ENCODE peak calls at places on chromosomes 2 and 18, in seven cellular contexts. P, D, X, J, L, O and B are unnamed samples.

GRCh38 chr2:44668336-44668735 is 273.2 kb upstream of the SIX3 start:
- DNase-seq in O (no peak), J (no peak), P (no peak), X (no peak), D (no peak), L (no peak), B (no peak)

GRCh38 chr2:157696036-157696435 is 67.4 kb upstream of the ACVR1C start:
- DNase-seq in X (no peak), J (no peak), L (no peak), P (no peak), D (no peak), O (peak; percentile 95), B (peak; percentile 38)

GRCh38 chr2:114807666-114808065 is 365.2 kb downstream of the DPP10 start:
- DNase-seq in L (no peak), J (no peak), D (no peak), O (no peak), P (no peak), X (no peak), B (no peak)

GRCh38 chr18:2147424-2147823 is 423.9 kb downstream of the METTL4 start:
- DNase-seq in P (peak; percentile 41), D (no peak), L (no peak), O (peak; percentile 86), J (no peak), X (no peak), B (no peak)

GRCh38 chr2:70753978-70754377 is 14.0 kb downstream of the ADD2 start:
- DNase-seq in X (no peak), D (no peak), P (no peak), O (no peak), L (no peak), J (no peak), B (no peak)

GRCh38 chr18:24544141-24544498 is 83.7 kb downstream of the HRH4 start:
- DNase-seq in P (peak; percentile 44), L (peak; percentile 7), J (no peak), X (no peak), O (no peak), D (no peak), B (no peak)

GRCh38 chr2:12254280-12254860 is 462.4 kb upstream of the TRIB2 start:
- DNase-seq in D (no peak), J (no peak), X (no peak), L (no peak), P (no peak), O (no peak), B (no peak)

GRCh38 chr2:177506998-177507397 is 114.4 kb downstream of the AGPS start:
- DNase-seq in J (no peak), X (no peak), D (no peak), P (no peak), O (no peak), L (no peak), B (no peak)

GRCh38 chr2:232026941-232027340 is 65.4 kb downstream of the DIS3L2 start:
- DNase-seq in L (no peak), P (no peak), D (no peak), J (no peak), X (no peak), O (no peak), B (no peak)

GRCh38 chr2:212970132-212970531 is 181.3 kb downstream of the IKZF2 start:
- DNase-seq in X (no peak), J (no peak), O (peak; percentile 73), D (no peak), P (no peak), L (no peak), B (peak; percentile 10)

GRCh38 chr18:58593930-58594329 is 35.0 kb downstream of the ALPK2 start:
- DNase-seq in X (no peak), L (peak; percentile 64), O (peak; percentile 69), D (peak; percentile 76), J (no peak), P (peak; percentile 46), B (no peak)

GRCh38 chr18:55048892-55049291 is 89.6 kb upstream of the CCDC68 start:
- DNase-seq in X (no peak), D (no peak), O (peak; percentile 70), J (no peak), P (peak; percentile 15), L (no peak), B (no peak)

GRCh38 chr2:64913357-64913869 is 75.8 kb upstream of the SLC1A4 start:
- DNase-seq in L (no peak), P (no peak), O (no peak), D (no peak), X (peak; percentile 52), J (peak; percentile 17), B (no peak)

GRCh38 chr2:100940766-100941645 is 61.1 kb upstream of the RPL31 start:
- DNase-seq in L (no peak), O (no peak), P (peak; percentile 27), D (no peak), X (peak; percentile 31), J (no peak), B (no peak)

GRCh38 chr2:210195066-210195852 is 24.1 kb upstream of the KANSL1L start:
- DNase-seq in J (no peak), X (no peak), O (peak; percentile 40), D (no peak), P (peak; percentile 70), L (peak; percentile 19), B (no peak)

GRCh38 chr2:95024960-95025405 is 525 bp upstream of the MAL start:
- DNase-seq in P (no peak), D (no peak), J (peak; percentile 18), O (no peak), X (no peak), L (no peak), B (no peak)

GRCh38 chr2:95025406-95026319 is at the start of gene MAL:
- DNase-seq in D (no peak), L (no peak), P (peak; percentile 19), J (peak; percentile 64), O (peak; percentile 7), X (no peak), B (no peak)

GRCh38 chr2:95027369-95027720 is 1.8 kb downstream of the MAL start:
- DNase-seq in D (no peak), O (no peak), L (no peak), X (no peak), P (no peak), J (no peak), B (no peak)

GRCh38 chr2:95024306-95024880 is 1.1 kb upstream of the MAL start:
- DNase-seq in X (no peak), O (no peak), L (peak; percentile 26), P (no peak), D (no peak), J (no peak), B (no peak)

GRCh38 chr2:95026471-95027368 is 1.2 kb downstream of the MAL start:
- DNase-seq in L (no peak), O (no peak), X (no peak), P (no peak), J (peak; percentile 36), D (no peak), B (no peak)
- H3K4me3 ChIP-seq in L (peak overlapping the region; percentile 31), O (no peak overlapping the region), X (peak overlapping the region; percentile 29), P (peak overlapping the region; percentile 38), J (peak overlapping the region; percentile 70), D (peak overlapping the region; percentile 30), B (no peak overlapping the region)

GRCh38 chr2:170455617-170456426 is 259.3 kb upstream of the SP5 start:
- DNase-seq in D (no peak), O (no peak), P (no peak), L (no peak), J (no peak), X (no peak), B (no peak)

GRCh38 chr2:170454471-170455372 is 260.4 kb upstream of the SP5 start:
- DNase-seq in P (no peak), D (no peak), X (peak; percentile 20), J (no peak), O (no peak), L (no peak), B (no peak)

GRCh38 chr2:170456914-170457313 is 258.2 kb upstream of the SP5 start:
- DNase-seq in D (no peak), J (no peak), P (no peak), L (no peak), O (no peak), X (no peak), B (no peak)

GRCh38 chr2:170461875-170462274 is 253.3 kb upstream of the SP5 start:
- DNase-seq in D (no peak), P (peak; percentile 5), O (no peak), X (no peak), L (no peak), J (no peak), B (no peak)

GRCh38 chr2:170457742-170458141 is 257.4 kb upstream of the SP5 start:
- DNase-seq in D (no peak), X (no peak), L (no peak), P (no peak), J (no peak), O (no peak), B (no peak)
- H3K9me3 ChIP-seq in D (no peaks in the 10 kb centered on the region), X (no peaks in the 10 kb centered on the region), L (no peaks in the 10 kb centered on the region), P (no peaks in the 10 kb centered on the region), J (no peaks in the 10 kb centered on the region), O (no peaks in the 10 kb centered on the region), B (peaks cover 9% of the 10 kb centered on the region)

DNA sequence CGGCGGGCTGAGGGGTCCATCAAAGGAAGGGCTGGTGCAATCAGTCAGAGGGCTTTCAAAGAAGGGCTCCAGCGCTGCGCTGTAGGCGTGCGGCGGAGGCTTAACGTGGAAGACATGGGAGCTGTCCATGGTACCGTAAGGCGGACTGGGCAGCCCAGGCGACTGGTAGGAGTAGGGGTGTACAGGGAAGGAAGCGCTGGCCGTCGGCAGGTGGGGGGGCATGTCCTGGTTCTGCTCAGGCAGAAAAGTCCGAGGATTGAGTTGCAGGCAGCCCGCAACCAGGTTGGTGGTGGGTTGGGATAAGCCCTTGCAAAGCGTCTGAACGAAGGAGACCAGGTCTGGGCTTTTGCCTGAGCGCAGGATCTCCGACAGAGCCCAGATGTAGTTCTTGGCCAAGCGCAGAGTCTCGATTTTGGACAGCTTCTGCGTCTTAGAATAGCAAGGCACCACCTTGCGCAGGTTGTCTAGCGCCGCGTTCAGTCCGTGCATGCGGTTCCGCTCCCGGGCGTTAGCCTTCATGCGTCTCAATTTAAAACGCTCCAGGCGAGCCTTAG is 2.2 kb downstream of the NEUROD1 start:
- DNase-seq in P (peak; percentile 90), L (peak; percentile 70), J (peak; percentile 61), X (peak; percentile 24), O (peak; percentile 79), D (peak; percentile 45), B (peak; percentile 50)
- H3K27me3 ChIP-seq in P (peaks cover 100% of the 10 kb centered on the region), L (peaks cover 88% of the 10 kb centered on the region), J (peaks cover 44% of the 10 kb centered on the region), X (peaks cover 80% of the 10 kb centered on the region), O (peaks cover 52% of the 10 kb centered on the region), D (peaks cover 78% of the 10 kb centered on the region), B (peaks cover 55% of the 10 kb centered on the region)

DNA sequence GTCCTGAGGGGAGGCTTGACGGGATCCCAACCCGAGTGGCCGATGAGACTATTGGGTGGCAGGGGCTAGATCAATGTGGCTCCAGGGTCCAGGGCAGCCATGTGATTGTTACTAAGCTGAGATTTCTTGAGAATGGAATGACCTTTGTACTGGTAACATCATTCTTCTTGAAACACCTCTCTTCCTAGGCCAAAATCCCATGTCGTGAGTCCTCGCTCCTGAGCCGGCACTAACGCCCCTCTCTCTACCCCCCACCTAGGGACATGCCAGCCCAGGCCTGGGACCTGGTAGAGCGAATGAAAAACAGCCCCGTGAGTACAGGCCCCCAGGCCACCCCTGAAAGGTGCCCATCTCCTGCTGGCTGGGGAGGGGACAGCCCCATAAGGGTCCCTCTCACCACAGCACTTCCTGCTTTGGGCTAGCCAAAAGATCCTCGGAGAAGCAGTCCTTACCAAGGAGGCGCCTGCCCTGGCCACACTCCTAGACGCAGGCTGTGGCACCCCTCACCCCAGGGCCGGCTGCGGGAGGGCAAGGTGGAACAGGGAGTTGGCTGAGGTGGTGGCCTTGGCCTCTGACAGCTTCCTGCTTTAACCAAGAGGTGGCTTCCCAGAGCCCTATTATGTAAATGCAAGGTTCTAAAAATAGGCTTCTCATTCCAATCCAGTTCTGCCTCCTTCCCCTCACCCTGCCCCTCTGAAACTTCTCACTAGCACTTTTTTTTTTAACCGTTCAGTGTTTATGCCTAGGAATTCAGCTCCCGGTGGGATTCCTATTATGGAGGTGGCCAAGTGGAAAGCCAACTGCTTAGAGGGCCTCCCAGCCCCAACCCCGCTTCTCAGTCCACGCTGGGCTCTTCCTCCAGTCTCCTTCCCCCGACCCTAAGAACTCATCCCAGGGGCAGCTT is 126.6 kb upstream of the PPP1CB start:
- DNase-seq in L (peak; percentile 61), D (peak; percentile 70), O (peak; percentile 65), P (peak; percentile 75), X (peak; percentile 81), J (peak; percentile 47), B (no peak)
- H3K4me3 ChIP-seq in L (no peak overlapping the region), D (no peak overlapping the region), O (no peak overlapping the region), P (no peak overlapping the region), X (no peak overlapping the region), J (peak overlapping the region; percentile 13), B (no peak overlapping the region)